ENCODE peak calls at places on chromosomes 6 and 20, in ten cellular contexts. E is AG08395, Q is NCI-H460, L is non-pigmented ciliary epithelial cell, M is T47D, U is fibroblast of the aortic adventitia, N is AG08396, V is left cardiac atrium, Y is EH, K is AG09309. B is an unnamed sample.

GRCh38 chr6:4864534-4864933 is 88.3 kb downstream of the CDYL start:
- DNase-seq in Q (no peak), V (no peak), N (no peak), K (no peak), U (no peak), M (no peak), L (no peak), Y (no peak), E (no peak), B (no peak)

GRCh38 chr20:12166053-12166717 is 248.5 kb downstream of the BTBD3 start:
- DNase-seq in M (no peak), K (peak), Y (peak), L (peak), U (peak), E (peak), Q (no peak), N (peak), V (peak), B (peak)

GRCh38 chr6:148831064-148831463 is 84.2 kb downstream of the UST start:
- DNase-seq in N (no peak), M (no peak), Y (peak), U (no peak), L (no peak), E (no peak), K (no peak), Q (no peak), V (no peak), B (no peak)

GRCh38 chr6:150576651-150577226 is 22.9 kb upstream of the PLEKHG1 start:
- DNase-seq in E (no peak), N (no peak), Q (no peak), U (no peak), V (no peak), M (no peak), Y (no peak), K (no peak), L (no peak), B (no peak)

GRCh38 chr20:42020316-42020715 is 402.1 kb upstream of the CHD6 start:
- DNase-seq in Q (no peak), M (no peak), K (no peak), Y (no peak), E (no peak), V (no peak), U (no peak), L (no peak), N (no peak), B (no peak)

GRCh38 chr20:35277531-35278395 is at the start of gene MMP24OS:
- DNase-seq in L (peak), N (peak), Q (peak), V (peak), E (peak), U (peak), Y (peak), M (peak), K (peak), B (peak)

GRCh38 chr6:53718597-53719460 is 53.3 kb upstream of the KLHL31 start:
- DNase-seq in L (no peak), M (peak), E (peak), V (no peak), Y (peak), Q (peak), N (peak), U (peak), K (peak), B (peak)

GRCh38 chr20:60857708-60858107 is 394.4 kb upstream of the CDH4 start:
- DNase-seq in M (no peak), U (peak), L (peak), K (peak), V (no peak), E (no peak), Y (no peak), Q (no peak), N (peak), B (peak)

GRCh38 chr6:22041797-22042489 is 254.9 kb downstream of the PRL start:
- DNase-seq in K (peak), M (no peak), U (peak), V (no peak), N (peak), L (no peak), Q (no peak), E (peak), Y (peak), B (peak)

GRCh38 chr20:5864873-5865582 is 85.3 kb downstream of the TRMT6 start:
- DNase-seq in N (peak), E (peak), U (peak), L (no peak), K (peak), Q (no peak), Y (peak), V (no peak), M (no peak), B (peak)